ENCODE peak calls at places on chromosome 14, in eight cellular contexts. A is neuronal stem cell, B is cardiac muscle cell, T is dorsolateral prefrontal cortex, P is mesenchymal stem cell, L is psoas muscle, X is Karpas-422, Q is RWPE1. S is an unnamed sample.

GRCh38 chr14:74080820-74081460 is 3.3 kb downstream of the ALDH6A1 start:
- DNase-seq in L (no peak), Q (no peak), T (no peak), A (no peak), B (no peak), X (no peak), P (no peak), S (no peak)

GRCh38 chr14:81276699-81277069 is 55.9 kb upstream of the GTF2A1 start:
- DNase-seq in X (no peak), Q (no peak), P (no peak), L (no peak), T (no peak), B (no peak), A (no peak), S (no peak)

GRCh38 chr14:68312884-68313725 is 479.8 kb downstream of the ZFP36L1 start:
- DNase-seq in P (no peak), T (no peak), L (no peak), B (no peak), A (no peak), X (no peak), Q (no peak), S (peak)

GRCh38 chr14:73760598-73761586 is 46.7 kb upstream of the PNMA1 start:
- DNase-seq in X (no peak), A (no peak), T (no peak), L (no peak), B (no peak), Q (no peak), P (no peak), S (no peak)

GRCh38 chr14:71437870-71438269 is 494.4 kb upstream of the RGS6 start:
- DNase-seq in Q (no peak), P (peak), T (no peak), X (no peak), A (no peak), B (no peak), L (no peak), S (no peak)

GRCh38 chr14:105012171-105012985 is 8.5 kb downstream of the CDCA4 start:
- DNase-seq in X (no peak), Q (no peak), T (no peak), B (no peak), L (no peak), A (no peak), P (no peak), S (no peak)

GRCh38 chr14:95561001-95561412 is 26.2 kb downstream of the GLRX5 start:
- DNase-seq in X (peak), T (peak), L (peak), P (peak), Q (peak), B (peak), A (peak), S (peak)

GRCh38 chr14:101352567-101352966 is 208.7 kb upstream of the DIO3 start:
- DNase-seq in Q (no peak), T (peak), A (no peak), B (no peak), P (no peak), L (no peak), X (no peak), S (no peak)

GRCh38 chr14:105046891-105047282 is 18.3 kb downstream of the GPR132 start:
- DNase-seq in A (no peak), Q (no peak), B (no peak), T (no peak), X (no peak), L (no peak), P (no peak), S (no peak)

GRCh38 chr14:52650774-52651173 is 44.6 kb downstream of the ERO1A start:
- DNase-seq in T (no peak), A (no peak), X (no peak), L (no peak), P (no peak), B (no peak), Q (no peak), S (no peak)

GRCh38 chr14:34750670-34751069 is 36.3 kb upstream of the CFL2 start:
- DNase-seq in L (no peak), B (no peak), T (no peak), A (no peak), P (peak), Q (peak), X (no peak), S (no peak)

GRCh38 chr14:98961191-98961590 is 310.8 kb downstream of the BCL11B start:
- DNase-seq in X (no peak), L (no peak), T (no peak), P (no peak), Q (no peak), B (no peak), A (no peak), S (no peak)

GRCh38 chr14:61347771-61348443 is 26.5 kb downstream of the PRKCH start:
- DNase-seq in B (no peak), X (no peak), A (no peak), Q (no peak), P (no peak), T (no peak), L (no peak), S (no peak)

GRCh38 chr14:22622220-22622619 is 21.9 kb downstream of the OR6J1 start:
- DNase-seq in P (no peak), X (no peak), B (no peak), A (no peak), L (no peak), T (no peak), Q (no peak), S (no peak)

GRCh38 chr14:71228711-71229110 is 321.5 kb downstream of the PCNX1 start:
- DNase-seq in X (no peak), T (no peak), L (no peak), Q (no peak), A (no peak), B (no peak), P (peak), S (no peak)

GRCh38 chr14:70955543-70956480 is 48.6 kb downstream of the PCNX1 start:
- DNase-seq in P (peak), Q (peak), T (no peak), B (peak), X (peak), A (no peak), L (no peak), S (no peak)

GRCh38 chr14:76961631-76962302 is 66.7 kb downstream of the IRF2BPL start:
- DNase-seq in X (peak), P (peak), Q (peak), L (peak), T (peak), A (peak), B (peak), S (peak)

GRCh38 chr14:105891221-105891602 is 364.8 kb downstream of the TMEM121 start:
- DNase-seq in L (no peak), A (no peak), P (no peak), X (no peak), T (no peak), B (no peak), Q (no peak), S (no peak)

GRCh38 chr14:92680781-92681650 is 67.4 kb downstream of the LGMN start:
- DNase-seq in Q (peak), B (peak), T (peak), P (peak), X (peak), A (peak), L (peak), S (peak)

GRCh38 chr14:50768220-50768619 is 62.7 kb downstream of the NIN start:
- DNase-seq in L (no peak), A (no peak), T (no peak), B (no peak), P (no peak), Q (no peak), X (no peak), S (no peak)

GRCh38 chr14:91325211-91325610 is 80.7 kb upstream of the GPR68 start:
- DNase-seq in L (no peak), T (no peak), A (no peak), Q (no peak), B (peak), X (no peak), P (no peak), S (no peak)
- H3K27ac ChIP-seq in L (no peak), T (peak), A (peak), Q (peak), B (no peak), X (peak), P (no peak), S (no peak)

GRCh38 chr14:54845616-54846015 is 57.0 kb downstream of the GCH1 start:
- DNase-seq in T (no peak), A (no peak), B (no peak), P (no peak), Q (no peak), L (no peak), X (no peak), S (no peak)
- H3K27ac ChIP-seq in T (no peak), A (no peak), B (no peak), P (no peak), Q (no peak), L (no peak), X (no peak), S (no peak)

GRCh38 chr14:21069388-21070082 is 569 bp upstream of the ARHGEF40 start:
- DNase-seq in T (no peak), P (peak), Q (peak), X (no peak), B (no peak), A (peak), L (peak), S (peak)
- H3K27ac ChIP-seq in T (peak), P (peak), Q (peak), X (no peak), B (peak), A (peak), L (peak), S (peak)

GRCh38 chr14:75333523-75334190 is 55.0 kb downstream of the FOS start:
- DNase-seq in L (no peak), P (no peak), X (no peak), Q (no peak), A (no peak), B (no peak), T (no peak), S (no peak)
- H3K27ac ChIP-seq in L (peak), P (no peak), X (no peak), Q (no peak), A (no peak), B (no peak), T (no peak), S (peak)

S was measured in substantia nigra.